ENCODE peak calls at places on chromosomes 7 and 10, in four cellular contexts. Y, X, U and F are unnamed samples.

GRCh38 chr7:71626206-71626605 is 494.3 kb downstream of the GALNT17 start:
- DNase-seq in X (no peak), Y (no peak), U (no peak), F (no peak)

GRCh38 chr7:152633072-152633471 is 42.9 kb downstream of the XRCC2 start:
- DNase-seq in X (no peak), Y (no peak), U (no peak), F (no peak)

GRCh38 chr10:89404082-89404481 is 10.3 kb upstream of the IFIT5 start:
- DNase-seq in U (no peak), X (no peak), Y (no peak), F (no peak)

GRCh38 chr10:88974446-88975376 is 15.9 kb upstream of the FAS start:
- DNase-seq in X (no peak), U (no peak), Y (no peak), F (no peak)

GRCh38 chr10:74263996-74264395 is 113.0 kb downstream of the ADK start:
- DNase-seq in X (no peak), Y (no peak), U (no peak), F (no peak)

GRCh38 chr10:114729103-114729659 is 71.1 kb upstream of the ABLIM1 start:
- DNase-seq in Y (no peak), U (no peak), X (no peak), F (no peak)

GRCh38 chr7:86904949-86905834 is 154.3 kb downstream of the ELAPOR2 start:
- DNase-seq in X (peak; percentile 16), Y (peak; percentile 12), U (peak; percentile 23), F (peak; percentile 21)

GRCh38 chr10:94777886-94778458 is 15.5 kb downstream of the CYP2C19 start:
- DNase-seq in Y (no peak), X (peak; percentile 10), U (no peak), F (no peak)

GRCh38 chr10:586151-586550 is 103.3 kb downstream of the DIP2C start:
- DNase-seq in X (no peak), U (no peak), Y (no peak), F (no peak)

GRCh38 chr7:151172273-151173141 is 5.0 kb upstream of the GBX1 start:
- DNase-seq in X (peak; percentile 53), Y (peak; percentile 78), U (peak; percentile 96), F (peak; percentile 97)

GRCh38 chr10:128868481-128868880 is 598.6 kb upstream of the MGMT start:
- DNase-seq in U (no peak), Y (no peak), X (no peak), F (no peak)

GRCh38 chr10:59995862-59996261 is 89.5 kb upstream of the CCDC6 start:
- DNase-seq in Y (no peak), U (no peak), X (no peak), F (no peak)

GRCh38 chr7:20735346-20736065 is 51.2 kb downstream of the SP8 start:
- DNase-seq in Y (no peak), X (no peak), U (no peak), F (no peak)

GRCh38 chr10:78664929-78665525 is 403.7 kb upstream of the ZMIZ1 start:
- DNase-seq in U (peak; percentile 63), X (no peak), Y (no peak), F (peak; percentile 31)

GRCh38 chr7:115066634-115067033 is 144.7 kb downstream of the MDFIC start:
- DNase-seq in X (no peak), Y (no peak), U (no peak), F (no peak)

GRCh38 chr7:32102432-32102851 is 32.2 kb upstream of the PDE1C start:
- DNase-seq in X (no peak), U (no peak), Y (no peak), F (no peak)

GRCh38 chr7:12945901-12946300 is 258.5 kb downstream of the ARL4A start:
- DNase-seq in Y (no peak), U (no peak), X (no peak), F (no peak)

GRCh38 chr10:79242620-79243152 is 104.6 kb upstream of the PPIF start:
- DNase-seq in U (no peak), X (no peak), Y (peak; percentile 57), F (peak; percentile 82)

GRCh38 chr10:47098964-47099363 is 187.7 kb downstream of the PTPN20 start:
- DNase-seq in U (no peak), X (no peak), Y (no peak), F (no peak)

GRCh38 chr10:17483079-17483478 is 28.7 kb upstream of the ST8SIA6 start:
- DNase-seq in X (no peak), U (no peak), Y (no peak), F (no peak)

GRCh38 chr7:37045786-37046185 is 321.5 kb upstream of the AOAH start:
- DNase-seq in U (no peak), Y (no peak), X (no peak), F (no peak)

GRCh38 chr7:50068850-50069551 is 24.0 kb downstream of the ZPBP start:
- DNase-seq in X (no peak), Y (no peak), U (no peak), F (no peak)

GRCh38 chr7:39617010-39617409 is 6.4 kb upstream of the RALA start:
- DNase-seq in Y (no peak), X (no peak), U (no peak), F (no peak)

GRCh38 chr10:114306116-114306973 is 67.3 kb downstream of the VWA2 start:
- DNase-seq in X (no peak), Y (no peak), U (no peak), F (no peak)

GRCh38 chr10:92074126-92074887 is 150.7 kb downstream of the BTAF1 start:
- DNase-seq in Y (no peak), X (no peak), U (peak; percentile 9), F (no peak)

GRCh38 chr7:24462984-24463383 is 110.3 kb upstream of the PALS2 start:
- DNase-seq in Y (no peak), U (no peak), X (no peak), F (no peak)

GRCh38 chr7:24464846-24465245 is 108.4 kb upstream of the PALS2 start:
- DNase-seq in X (no peak), U (no peak), Y (no peak), F (no peak)

GRCh38 chr7:24466109-24466768 is 107.0 kb upstream of the PALS2 start:
- DNase-seq in Y (no peak), U (no peak), X (peak; percentile 9), F (no peak)

GRCh38 chr7:24463474-24463873 is 109.8 kb upstream of the PALS2 start:
- DNase-seq in X (no peak), U (no peak), Y (no peak), F (no peak)

DNA sequence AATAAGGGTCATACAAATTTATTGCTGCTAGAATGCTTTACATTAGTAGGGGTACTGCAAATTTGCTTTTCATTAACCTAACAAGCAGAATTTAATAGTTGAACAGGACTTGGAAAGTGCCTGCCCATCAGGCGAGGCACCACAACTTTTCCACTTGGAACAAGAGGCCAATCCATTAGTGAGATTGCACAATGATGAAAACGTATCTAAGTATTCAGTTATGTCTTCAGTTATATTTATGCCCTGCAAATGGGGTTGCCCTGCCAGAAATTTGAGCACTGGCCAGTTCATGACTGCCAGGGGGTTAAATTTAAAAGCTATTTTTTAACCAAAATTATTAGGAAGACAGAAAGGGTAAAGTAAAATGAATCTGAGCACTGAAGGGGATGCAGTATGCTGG is 111.1 kb upstream of the PALS2 start:
- DNase-seq in Y (no peak), X (no peak), U (no peak), F (no peak)
- TF ChIP-seq SP1 in Y (no peak), X (no peak), U (no peak), F (no peak)

GRCh38 chr7:81285142-81285871 is 366.5 kb upstream of the SEMA3C start:
- DNase-seq in X (no peak), Y (no peak), U (no peak), F (no peak)

GRCh38 chr7:81280531-81280930 is 361.7 kb upstream of the SEMA3C start:
- DNase-seq in U (no peak), X (no peak), Y (no peak), F (no peak)

DNA sequence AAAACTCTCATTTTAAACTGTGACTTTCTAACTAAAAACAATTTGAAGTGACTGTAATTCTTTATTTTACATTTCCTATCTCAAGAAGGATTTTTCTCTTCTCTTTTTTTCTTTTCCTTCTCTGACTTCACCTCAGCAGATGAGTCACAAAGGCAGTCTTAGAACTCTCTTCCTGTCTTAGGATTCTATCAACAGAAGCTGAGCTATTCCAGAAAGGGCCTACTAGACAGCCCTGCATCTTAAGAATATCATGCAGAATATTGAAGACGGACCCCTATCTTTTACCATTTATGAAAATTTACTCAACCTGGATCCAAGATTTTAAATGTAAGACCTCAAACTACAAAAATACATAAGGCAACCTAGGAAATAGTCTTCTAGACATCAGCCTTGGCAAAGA is 365.7 kb upstream of the SEMA3C start:
- DNase-seq in U (no peak), Y (no peak), X (no peak), F (no peak)
- TF ChIP-seq ELF4 in U (no peak), Y (no peak), X (no peak), F (no peak)

GRCh38 chr7:145065451-145065850 is 229.6 kb upstream of the TPK1 start:
- DNase-seq in U (no peak), Y (no peak), X (no peak), F (no peak)

GRCh38 chr7:145064114-145064513 is 228.3 kb upstream of the TPK1 start:
- DNase-seq in X (no peak), Y (no peak), U (no peak), F (no peak)
- TF ChIP-seq SP1 in X (no peak), Y (no peak), U (no peak), F (no peak)

DNA sequence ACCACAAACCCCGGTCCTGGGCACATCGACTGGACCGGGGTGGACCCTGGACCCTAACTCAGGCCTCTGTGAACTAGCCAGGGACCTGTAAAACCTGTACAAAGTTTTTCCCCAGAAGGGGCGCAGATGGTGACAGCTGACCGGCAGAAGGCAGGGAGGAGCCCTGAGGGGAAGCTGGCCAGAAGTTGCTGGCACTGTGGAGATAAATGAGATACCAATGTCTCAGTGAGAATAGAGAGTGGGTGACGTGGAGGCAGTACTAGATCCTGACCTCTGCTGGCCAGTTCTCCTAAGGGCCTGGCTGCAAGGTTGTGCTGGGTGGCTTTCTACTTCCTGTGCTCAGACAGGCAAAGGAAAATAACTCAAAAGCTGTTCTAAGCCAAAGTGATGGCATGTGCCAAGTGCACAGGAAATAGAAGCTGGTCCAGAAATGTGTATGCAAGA is 10.6 kb upstream of the TSPAN14 start:
- DNase-seq in Y (peak; percentile 19), U (peak; percentile 43), X (peak; percentile 41), F (no peak)
- TF ChIP-seq ELF4 in Y (no peak), U (no peak), X (no peak), F (no peak)

DNA sequence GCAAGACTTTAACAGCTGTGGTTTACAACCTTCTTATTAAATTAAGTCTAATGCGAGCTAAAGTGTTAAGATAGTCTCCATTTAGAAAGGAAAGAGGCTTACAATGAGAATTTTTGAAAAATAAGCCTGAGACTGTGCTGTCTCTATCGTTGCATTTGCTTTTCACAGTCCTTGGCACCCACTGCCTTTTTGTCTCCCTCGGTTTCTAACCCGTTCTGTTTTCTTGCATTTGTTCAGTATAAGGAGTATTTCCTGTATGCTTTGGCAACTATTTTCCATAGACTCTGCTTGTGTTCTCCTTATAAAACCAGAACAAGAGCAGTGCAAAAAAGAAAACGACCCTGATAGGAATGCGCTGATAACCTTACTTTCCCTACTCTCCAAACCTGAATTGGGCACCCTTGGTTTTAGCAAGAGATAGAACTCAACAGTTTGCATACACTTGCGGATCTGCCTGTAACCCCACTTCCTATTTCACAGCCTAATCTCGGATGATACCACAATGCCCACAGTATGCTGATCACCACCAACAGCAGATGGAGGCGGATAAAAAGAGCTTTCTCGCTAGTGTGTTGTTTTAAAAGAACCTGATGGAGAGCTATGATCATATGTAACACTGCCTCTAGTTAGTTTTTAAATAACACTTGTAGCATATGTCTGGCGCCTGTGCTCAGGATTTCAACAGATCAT is 1.5 kb upstream of the ARHGAP12 start:
- DNase-seq in X (no peak), Y (no peak), U (no peak), F (no peak)
- TF ChIP-seq SP1 in X (no peak), Y (no peak), U (no peak), F (no peak)